ENCODE peak calls at places on chromosomes 5 and 9, in nine cellular contexts. W, J, T, L, X, N, O, K and S are unnamed samples.

GRCh38 chr9:81849631-81850259 is 78.5 kb upstream of the SPATA31D4 start:
- DNase-seq in W (no peak), J (no peak), T (no peak), L (peak; percentile 34), X (no peak), N (no peak), O (peak; percentile 34), K (no peak), S (peak; percentile 48)

GRCh38 chr9:73081979-73082657 is 69.5 kb upstream of the ANXA1 start:
- DNase-seq in W (no peak), J (no peak), T (peak; percentile 63), L (peak; percentile 52), X (no peak), N (peak; percentile 26), O (peak; percentile 78), K (peak; percentile 33), S (peak; percentile 57)

GRCh38 chr5:130545291-130545690 is 619.8 kb downstream of the HINT1 start:
- DNase-seq in W (no peak), J (no peak), T (no peak), L (peak; percentile 69), X (no peak), N (no peak), O (no peak), K (no peak), S (peak; percentile 68)

GRCh38 chr5:74021090-74021489 is 395.1 kb downstream of the ARHGEF28 start:
- DNase-seq in W (no peak), J (no peak), T (no peak), L (no peak), X (no peak), N (no peak), O (no peak), K (no peak), S (no peak)

GRCh38 chr5:96157841-96158291 is 196.2 kb upstream of the ELL2 start:
- DNase-seq in W (no peak), J (no peak), T (no peak), L (peak; percentile 74), X (no peak), N (no peak), O (no peak), K (no peak), S (peak; percentile 58)

GRCh38 chr5:32960340-32961065 is 249.4 kb downstream of the NPR3 start:
- DNase-seq in W (no peak), J (no peak), T (no peak), L (no peak), X (no peak), N (no peak), O (peak; percentile 41), K (no peak), S (peak; percentile 86)

GRCh38 chr9:18923671-18924430 is 109.2 kb downstream of the SAXO1 start:
- DNase-seq in W (no peak), J (no peak), T (no peak), L (no peak), X (no peak), N (no peak), O (no peak), K (no peak), S (no peak)

GRCh38 chr9:114343471-114344187 is 14.0 kb downstream of the ORM2 start:
- DNase-seq in W (no peak), J (no peak), T (no peak), L (peak; percentile 55), X (no peak), N (no peak), O (no peak), K (no peak), S (peak; percentile 77)

GRCh38 chr9:71814805-71815204 is 46.5 kb upstream of the CEMIP2 start:
- DNase-seq in W (no peak), J (no peak), T (no peak), L (no peak), X (no peak), N (no peak), O (no peak), K (no peak), S (no peak)

GRCh38 chr9:93057703-93058356 is 671 bp upstream of the SUSD3 start:
- DNase-seq in W (no peak), J (no peak), T (no peak), L (no peak), X (peak; percentile 64), N (no peak), O (no peak), K (no peak), S (no peak)

GRCh38 chr9:98104445-98104881 is 14.6 kb downstream of the TRIM14 start:
- DNase-seq in W (no peak), J (no peak), T (no peak), L (no peak), X (peak; percentile 27), N (no peak), O (no peak), K (no peak), S (no peak)

GRCh38 chr5:171647043-171647899 is 138.3 kb upstream of the SMIM23 start:
- DNase-seq in W (no peak), J (no peak), T (no peak), L (peak; percentile 49), X (peak; percentile 87), N (peak; percentile 35), O (peak; percentile 92), K (peak; percentile 29), S (peak; percentile 60)

GRCh38 chr5:132748522-132749000 is 1.3 kb downstream of the CCNI2 start:
- DNase-seq in W (no peak), J (no peak), T (no peak), L (peak; percentile 72), X (no peak), N (no peak), O (no peak), K (no peak), S (peak; percentile 67)

GRCh38 chr5:132747693-132748440 is 641 bp downstream of the CCNI2 start:
- DNase-seq in W (no peak), J (no peak), T (no peak), L (no peak), X (peak; percentile 82), N (no peak), O (no peak), K (no peak), S (no peak)

GRCh38 chr5:132744659-132745058 is 2.6 kb upstream of the CCNI2 start:
- DNase-seq in W (no peak), J (no peak), T (no peak), L (no peak), X (no peak), N (no peak), O (no peak), K (no peak), S (no peak)

GRCh38 chr5:132747064-132747692 is at the start of gene CCNI2:
- DNase-seq in W (no peak), J (peak; percentile 75), T (no peak), L (no peak), X (peak; percentile 80), N (no peak), O (no peak), K (no peak), S (peak; percentile 30)

DNA sequence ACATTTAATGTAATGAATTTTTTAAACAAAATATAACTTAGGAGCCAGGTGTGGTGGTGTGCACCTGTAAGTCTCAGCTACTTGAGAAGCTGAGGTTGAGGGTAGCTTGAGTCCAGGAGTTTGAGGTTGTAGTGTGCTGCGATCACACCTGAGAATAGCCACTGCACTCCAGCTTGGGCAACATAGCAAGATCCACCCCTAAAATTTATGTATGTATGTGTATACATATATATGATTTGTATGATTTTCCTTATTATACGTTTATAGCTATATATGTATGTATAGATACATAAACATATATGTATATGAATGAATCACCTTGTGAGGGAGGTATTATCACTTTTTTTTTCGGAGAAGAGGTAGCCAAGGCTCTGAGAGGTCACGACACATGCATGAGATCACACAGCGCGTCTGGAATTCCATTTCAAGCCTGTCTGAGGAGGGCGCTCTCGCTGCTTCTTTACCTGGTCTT is 598 bp upstream of the CCNI2 start:
- DNase-seq in W (no peak), J (no peak), T (no peak), L (peak; percentile 53), X (peak; percentile 93), N (no peak), O (peak; percentile 42), K (no peak), S (peak; percentile 62)
- TF ChIP-seq CTCF in W (no peak), J (peak; percentile 31), T (peak; percentile 33), L (peak; percentile 56), X (peak; percentile 81), N (no peak), O (peak; percentile 51), K (peak; percentile 32), S (peak; percentile 44)

GRCh38 chr9:113056191-113057106 is at the start of gene ZFP37:
- DNase-seq in W (peak; percentile 87), J (peak; percentile 93), T (peak; percentile 92), L (peak; percentile 81), X (peak; percentile 97), N (peak; percentile 94), O (peak; percentile 98), K (peak; percentile 91), S (peak; percentile 91)

DNA sequence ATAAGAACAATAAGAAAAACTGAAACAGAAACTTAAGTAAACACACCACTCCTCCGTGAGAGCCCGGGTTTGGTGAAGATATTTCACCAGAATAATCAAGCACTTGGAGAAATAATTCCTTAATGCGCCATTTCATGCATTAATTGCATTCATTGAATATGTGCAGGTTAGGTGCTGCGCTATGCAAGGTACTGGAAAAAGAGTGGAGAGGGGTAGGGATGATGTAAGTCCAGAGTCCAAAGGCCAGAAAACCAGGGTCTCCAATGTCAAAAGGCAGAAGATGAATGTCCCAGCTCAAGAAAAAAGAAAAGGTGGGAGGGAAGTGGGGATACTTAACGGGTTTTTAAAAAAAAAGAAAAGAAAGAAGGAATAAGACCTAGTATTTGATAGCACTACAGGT is 669 bp upstream of the ZFP37 start:
- DNase-seq in W (no peak), J (no peak), T (no peak), L (no peak), X (no peak), N (no peak), O (no peak), K (no peak), S (no peak)
- H3K4me3 ChIP-seq in W (no peak overlapping the region), J (peak overlapping the region; percentile 71), T (peak overlapping the region; percentile 74), L (peak overlapping the region; percentile 42), X (peak overlapping the region; percentile 94), N (no peak overlapping the region), O (peak overlapping the region; percentile 94), K (peak overlapping the region; percentile 95), S (peak overlapping the region; percentile 94)

DNA sequence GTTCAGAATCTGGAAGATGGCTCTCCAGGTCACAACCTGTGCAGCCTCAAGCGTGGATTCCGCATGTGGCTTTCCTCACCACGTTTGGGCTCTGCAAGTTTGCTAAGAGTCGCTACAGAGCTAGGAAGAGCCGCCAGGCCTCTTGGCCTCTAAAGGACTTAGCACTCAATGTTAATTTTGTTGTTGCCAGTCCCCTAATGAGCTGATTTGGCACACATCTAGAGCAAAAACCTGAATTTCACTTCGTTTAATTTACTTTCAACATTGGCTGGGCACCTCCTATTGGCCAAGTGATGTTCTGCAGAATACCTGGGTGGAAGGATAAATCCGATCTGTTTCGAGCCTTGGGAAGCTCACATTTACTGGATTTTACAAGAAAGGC is 65.8 kb upstream of the UNC5A start:
- DNase-seq in W (no peak), J (peak; percentile 19), T (no peak), L (no peak), X (peak; percentile 72), N (no peak), O (peak; percentile 7), K (no peak), S (no peak)
- TF ChIP-seq CTCF in W (no peak), J (no peak), T (peak; percentile 28), L (peak; percentile 8), X (peak; percentile 76), N (peak; percentile 28), O (peak; percentile 43), K (peak; percentile 12), S (peak; percentile 25)

DNA sequence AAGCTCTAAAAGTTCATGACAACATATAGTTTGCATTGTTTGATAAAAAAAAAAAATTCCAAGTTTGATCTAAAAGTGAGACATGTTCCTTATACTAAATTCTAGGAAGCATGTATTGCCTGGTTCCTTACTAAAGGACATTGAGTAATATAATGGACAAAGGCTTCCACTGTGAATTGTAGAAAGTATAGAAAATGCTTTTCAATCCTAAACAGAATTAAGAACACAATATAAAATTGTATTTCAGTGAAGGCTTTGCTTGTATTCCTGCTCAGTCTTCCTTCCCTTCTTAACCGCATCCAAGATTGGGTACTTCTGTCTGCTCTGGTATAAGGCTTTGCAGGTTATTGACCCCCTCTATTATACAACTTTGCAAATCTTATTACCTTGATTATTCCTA is 2.4 kb downstream of the RECK start:
- DNase-seq in W (no peak), J (no peak), T (no peak), L (no peak), X (no peak), N (no peak), O (no peak), K (no peak), S (no peak)
- H3K4me3 ChIP-seq in W (no peak overlapping the region), J (no peak overlapping the region), T (peak overlapping the region; percentile 57), L (no peak overlapping the region), X (peak overlapping the region; percentile 92), N (no peak overlapping the region), O (no peak overlapping the region), K (peak overlapping the region; percentile 62), S (no peak overlapping the region)